ENCODE peak calls at places on chromosomes 13 and 19, in eight cellular contexts. B is CD8-positive, alpha-beta T cell; A is keratinocyte; R is A549; V is psoas muscle; G is sigmoid colon; T is tibial artery; H is cardiac muscle cell. Z is an unnamed sample. For H3K4me1, the result is how much of the 10 kb centered on the place peaks cover.

GRCh38 chr13:45335397-45336024 is 5.5 kb downstream of the TPT1 start:
- DNase-seq in B (no peak), A (no peak), R (no peak), V (no peak), G (no peak), T (no peak), H (no peak), Z (no peak)

GRCh38 chr13:51235756-51236564 is 13.8 kb downstream of the FAM124A start:
- DNase-seq in B (no peak), A (no peak), R (no peak), V (no peak), G (no peak), T (no peak), H (no peak), Z (no peak)

GRCh38 chr19:8126511-8126910 is 22.9 kb downstream of the FBN3 start:
- DNase-seq in B (no peak), A (no peak), R (no peak), V (no peak), G (no peak), T (no peak), H (no peak), Z (no peak)

GRCh38 chr19:27392027-27392632 is 1820.8 kb downstream of the UQCRFS1 start:
- DNase-seq in B (no peak), A (no peak), R (no peak), V (peak), G (no peak), T (peak), H (no peak), Z (no peak)

GRCh38 chr13:76969488-76970365 is 21.4 kb downstream of the ACOD1 start:
- DNase-seq in B (no peak), A (peak), R (no peak), V (no peak), G (no peak), T (no peak), H (no peak), Z (no peak)

GRCh38 chr13:52447815-52448552 is 2.5 kb downstream of the VPS36 start:
- DNase-seq in B (no peak), A (no peak), R (no peak), V (no peak), G (no peak), T (no peak), H (no peak), Z (no peak)

GRCh38 chr13:91813255-91813654 is 414.8 kb downstream of the GPC5 start:
- DNase-seq in B (no peak), A (no peak), R (no peak), V (no peak), G (peak), T (no peak), H (peak), Z (peak)

GRCh38 chr13:31035162-31035951 is 102.9 kb downstream of the TEX26 start:
- DNase-seq in B (no peak), A (no peak), R (no peak), V (no peak), G (no peak), T (no peak), H (no peak), Z (no peak)

GRCh38 chr13:28376604-28377003 is 118.3 kb downstream of the FLT1 start:
- DNase-seq in B (no peak), A (no peak), R (no peak), V (no peak), G (no peak), T (no peak), H (peak), Z (no peak)

GRCh38 chr13:102869948-102870676 is 24.3 kb downstream of the ERCC5 start:
- DNase-seq in B (no peak), A (no peak), R (no peak), V (no peak), G (no peak), T (no peak), H (no peak), Z (no peak)

GRCh38 chr19:45589768-45590167 is 5.2 kb upstream of the OPA3 start:
- DNase-seq in B (no peak), A (no peak), R (no peak), V (no peak), G (no peak), T (no peak), H (no peak), Z (no peak)

GRCh38 chr13:43874512-43875092 is 4.9 kb downstream of the CCDC122 start:
- DNase-seq in B (no peak), A (no peak), R (no peak), V (no peak), G (no peak), T (no peak), H (peak), Z (peak)

GRCh38 chr19:8453616-8454015 is 8.8 kb downstream of the HNRNPM start:
- DNase-seq in B (no peak), A (no peak), R (no peak), V (no peak), G (peak), T (no peak), H (no peak), Z (no peak)

GRCh38 chr19:28465317-28466086 is 747.4 kb downstream of the UQCRFS1 start:
- DNase-seq in B (no peak), A (no peak), R (no peak), V (no peak), G (peak), T (no peak), H (no peak), Z (no peak)

GRCh38 chr13:99996177-99996705 is 14.7 kb downstream of the ZIC2 start:
- DNase-seq in B (no peak), A (no peak), R (no peak), V (no peak), G (no peak), T (no peak), H (no peak), Z (no peak)

GRCh38 chr19:7970716-7971448 is 27.4 kb upstream of the TIMM44 start:
- DNase-seq in B (peak), A (no peak), R (peak), V (no peak), G (no peak), T (no peak), H (peak), Z (peak)

GRCh38 chr13:52760078-52760477 is 20.5 kb upstream of the CNMD start:
- DNase-seq in B (no peak), A (no peak), R (no peak), V (no peak), G (no peak), T (no peak), H (no peak), Z (no peak)

GRCh38 chr19:10602330-10603083 is 15.4 kb upstream of the AP1M2 start:
- DNase-seq in B (peak), A (no peak), R (peak), V (peak), G (peak), T (peak), H (peak), Z (peak)

GRCh38 chr19:49613374-49613773 is 22.4 kb downstream of the PRR12 start:
- DNase-seq in B (no peak), A (no peak), R (peak), V (no peak), G (no peak), T (no peak), H (no peak), Z (no peak)

GRCh38 chr13:110902370-110902769 is 12.5 kb downstream of the ANKRD10 start:
- DNase-seq in B (no peak), A (no peak), R (no peak), V (no peak), G (no peak), T (no peak), H (no peak), Z (no peak)

GRCh38 chr13:49084961-49085360 is 109.2 kb downstream of the FNDC3A start:
- DNase-seq in B (no peak), A (peak), R (no peak), V (no peak), G (no peak), T (no peak), H (no peak), Z (no peak)

GRCh38 chr13:36207672-36208071 is 6.7 kb downstream of the SOHLH2 start:
- DNase-seq in B (no peak), A (no peak), R (no peak), V (no peak), G (no peak), T (no peak), H (no peak), Z (peak)

GRCh38 chr19:39157275-39157996 is 31.9 kb downstream of the PAK4 start:
- DNase-seq in B (no peak), A (no peak), R (no peak), V (no peak), G (no peak), T (no peak), H (no peak), Z (no peak)

GRCh38 chr19:39155114-39155700 is 29.6 kb downstream of the PAK4 start:
- DNase-seq in B (no peak), A (no peak), R (no peak), V (no peak), G (no peak), T (no peak), H (no peak), Z (no peak)

GRCh38 chr19:39156891-39157230 is 31.3 kb downstream of the PAK4 start:
- DNase-seq in B (no peak), A (no peak), R (no peak), V (no peak), G (no peak), T (no peak), H (no peak), Z (no peak)

GRCh38 chr19:39155741-39156140 is 30.2 kb downstream of the PAK4 start:
- DNase-seq in B (no peak), A (no peak), R (no peak), V (no peak), G (no peak), T (no peak), H (no peak), Z (no peak)

DNA sequence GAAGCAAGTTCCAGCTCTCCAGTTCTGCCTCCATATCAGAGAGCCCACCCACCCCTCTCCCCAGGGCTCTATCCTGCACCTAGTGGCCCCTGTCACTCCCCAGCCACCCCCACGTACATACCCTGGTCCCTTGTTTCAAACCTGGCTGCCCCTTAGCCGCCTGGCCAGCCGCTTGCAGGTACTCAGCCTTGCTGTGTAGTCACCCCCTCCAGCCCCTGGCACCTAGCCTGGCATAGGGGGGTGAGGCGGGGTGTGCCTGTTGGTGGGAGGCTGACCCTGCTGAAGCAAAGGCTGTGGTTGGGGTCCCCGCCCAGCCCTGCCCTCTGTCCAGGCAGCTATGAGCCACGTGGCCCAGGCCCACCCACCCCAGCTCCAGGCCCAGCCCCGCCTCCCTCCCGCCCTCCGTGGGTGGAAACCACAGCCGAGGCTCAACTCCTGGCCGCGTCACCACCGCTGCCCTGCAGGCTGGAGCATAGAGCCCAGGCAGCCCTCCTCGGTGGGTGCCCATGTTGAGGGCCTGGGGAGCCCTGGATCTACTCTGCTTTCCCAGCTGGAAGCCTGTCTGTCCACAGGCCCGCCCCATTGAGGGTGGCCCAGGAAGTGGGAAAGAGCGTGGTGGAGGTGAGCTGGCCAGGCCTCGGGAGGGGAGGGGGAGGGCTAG is 30.8 kb downstream of the PAK4 start:
- DNase-seq in B (no peak), A (no peak), R (no peak), V (no peak), G (no peak), T (no peak), H (no peak), Z (no peak)
- H3K4me1 ChIP-seq in B (under half), A (under half), R (under half), V (under half), G (under half), T (under half), H (under half), Z (under half)

DNA sequence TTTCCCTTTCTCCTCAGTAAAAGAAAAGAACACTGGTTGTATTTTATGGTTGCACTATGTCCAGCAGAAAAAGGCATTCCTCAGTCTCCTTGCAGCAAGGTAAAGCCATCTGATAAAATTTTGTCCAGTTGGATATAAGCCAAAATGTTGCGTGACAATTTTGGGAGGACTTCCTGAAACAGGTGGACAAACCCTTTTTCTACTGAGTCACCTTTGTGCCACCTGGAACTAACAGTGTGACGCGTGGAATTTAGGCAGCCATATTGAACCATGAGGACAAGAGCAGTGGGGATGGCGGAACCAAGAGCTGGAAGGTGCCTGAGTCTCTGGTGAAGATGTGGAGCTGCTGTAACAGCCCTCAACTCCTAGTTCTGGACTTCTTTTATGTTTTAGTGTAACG is 8.2 kb downstream of the CADM4 start:
- DNase-seq in B (no peak), A (no peak), R (no peak), V (no peak), G (no peak), T (no peak), H (no peak), Z (no peak)
- H3K4me3 ChIP-seq in B (no peak), A (no peak), R (no peak), V (no peak), G (no peak), T (no peak), H (no peak), Z (no peak)

DNA sequence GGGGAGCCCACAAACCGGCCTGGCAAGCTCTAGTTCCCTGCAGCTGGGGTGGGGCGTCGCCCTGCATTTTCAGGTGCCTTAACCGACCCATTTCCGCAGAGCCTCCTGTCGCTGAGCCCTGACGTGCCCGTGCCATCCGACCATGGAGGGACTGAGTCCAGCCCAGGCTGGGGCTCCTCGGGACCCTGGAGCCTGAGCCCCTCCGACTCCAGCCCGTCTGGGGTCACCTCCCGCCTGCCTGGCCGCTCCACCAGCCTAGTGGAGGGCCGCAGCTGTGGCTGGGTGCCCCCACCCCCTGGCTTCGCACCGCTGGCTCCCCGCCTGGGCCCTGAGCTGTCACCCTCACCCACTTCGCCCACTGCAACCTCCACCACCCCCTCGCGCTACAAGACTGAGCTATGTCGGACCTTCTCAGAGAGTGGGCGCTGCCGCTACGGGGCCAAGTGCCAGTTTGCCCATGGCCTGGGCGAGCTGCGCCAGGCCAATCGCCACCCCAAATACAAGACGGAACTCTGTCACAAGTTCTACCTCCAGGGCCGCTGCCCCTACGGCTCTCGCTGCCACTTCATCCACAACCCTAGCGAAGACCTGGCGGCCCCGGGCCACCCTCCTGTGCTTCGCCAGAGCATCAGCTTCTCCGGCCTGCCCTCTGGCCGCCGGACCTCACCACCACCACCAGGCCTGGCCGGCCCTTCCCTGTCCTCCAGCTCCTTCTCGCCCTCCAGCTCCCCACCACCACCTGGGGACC is 1.2 kb downstream of the ZFP36 start:
- DNase-seq in B (peak), A (no peak), R (peak), V (peak), G (peak), T (no peak), H (no peak), Z (no peak)
- H3K4me1 ChIP-seq in B (under half), A (under half), R (half or more), V (under half), G (under half), T (under half), H (under half), Z (under half)

GRCh38 chr13:86729206-86729605 is 930.0 kb upstream of the SLITRK6 start:
- DNase-seq in B (no peak), A (no peak), R (no peak), V (no peak), G (no peak), T (no peak), H (no peak), Z (no peak)
- H3K4me3 ChIP-seq in B (no peak), A (no peak), R (no peak), V (no peak), G (no peak), T (no peak), H (no peak), Z (no peak)

GRCh38 chr19:29884466-29884865 is 57.6 kb upstream of the URI1 start:
- DNase-seq in B (no peak), A (no peak), R (no peak), V (no peak), G (peak), T (no peak), H (no peak), Z (no peak)
- H3K4me1 ChIP-seq in B (under half), A (under half), R (under half), V (under half), G (under half), T (under half), H (under half), Z (under half)

GRCh38 chr19:18000981-18001836 is 6.8 kb upstream of the ARRDC2 start:
- DNase-seq in B (peak), A (no peak), R (peak), V (peak), G (peak), T (peak), H (peak), Z (peak)

GRCh38 chr19:17998827-17999150 is 9.2 kb upstream of the ARRDC2 start:
- DNase-seq in B (no peak), A (no peak), R (no peak), V (no peak), G (no peak), T (peak), H (no peak), Z (no peak)

GRCh38 chr19:18000480-18000980 is 7.4 kb upstream of the ARRDC2 start:
- DNase-seq in B (no peak), A (no peak), R (no peak), V (no peak), G (no peak), T (no peak), H (no peak), Z (no peak)

GRCh38 chr19:17997969-17998826 is 9.8 kb upstream of the ARRDC2 start:
- DNase-seq in B (no peak), A (no peak), R (peak), V (no peak), G (no peak), T (peak), H (no peak), Z (no peak)

GRCh38 chr19:17999685-18000479 is 8.1 kb upstream of the ARRDC2 start:
- DNase-seq in B (no peak), A (no peak), R (no peak), V (no peak), G (no peak), T (peak), H (no peak), Z (no peak)
- H3K4me3 ChIP-seq in B (peak), A (no peak), R (peak), V (no peak), G (no peak), T (peak), H (no peak), Z (no peak)

DNA sequence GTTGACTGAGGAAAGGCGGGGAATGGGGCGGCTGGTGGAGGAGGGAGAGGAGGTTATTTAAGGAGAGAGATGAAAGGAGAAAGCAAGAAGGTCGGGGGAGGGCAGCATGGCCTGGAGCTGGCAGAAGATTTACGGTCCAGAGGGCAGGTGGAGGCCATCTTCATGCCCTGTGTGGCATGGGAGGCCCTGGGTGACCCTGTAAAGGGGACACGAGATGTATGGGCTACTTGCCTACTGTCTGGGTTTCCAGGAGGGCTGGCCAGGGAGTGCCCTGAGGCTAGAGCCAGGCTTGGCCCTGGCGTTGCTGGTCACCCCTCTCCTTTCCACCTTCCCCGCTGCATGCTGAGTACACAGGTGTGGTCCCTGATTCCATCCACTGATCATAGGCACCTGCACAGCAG is 6.1 kb downstream of the WTIP start:
- DNase-seq in B (no peak), A (no peak), R (no peak), V (no peak), G (peak), T (peak), H (no peak), Z (no peak)
- H3K4me1 ChIP-seq in B (under half), A (under half), R (under half), V (under half), G (under half), T (half or more), H (under half), Z (under half)

GRCh38 chr13:60655268-60655667 is 258.2 kb downstream of the TDRD3 start:
- DNase-seq in B (no peak), A (no peak), R (no peak), V (no peak), G (no peak), T (no peak), H (no peak), Z (no peak)
- H3K4me3 ChIP-seq in B (no peak), A (no peak), R (no peak), V (no peak), G (no peak), T (no peak), H (no peak), Z (no peak)

DNA sequence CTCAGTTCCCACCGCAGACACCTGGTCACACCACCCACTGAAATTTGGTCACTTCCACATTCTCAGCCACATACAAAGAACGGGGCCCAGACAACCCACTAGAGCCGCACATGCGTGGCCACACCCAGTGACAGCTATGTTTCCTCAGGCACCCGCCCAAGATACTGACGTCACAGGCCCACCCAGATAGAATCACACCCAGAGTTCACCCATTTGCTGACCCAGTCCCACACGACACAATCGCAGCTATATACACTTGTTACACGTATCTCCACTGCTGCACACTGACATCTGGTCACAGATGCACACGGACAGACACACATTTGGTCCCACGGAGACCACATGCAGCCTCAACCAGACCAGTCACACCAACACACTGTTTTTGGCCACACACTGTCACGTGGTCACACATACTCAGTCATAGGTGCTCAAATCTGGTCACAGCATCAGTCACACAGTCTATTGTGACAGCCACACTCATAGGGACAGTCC is 2.9 kb downstream of the NUMBL start:
- DNase-seq in B (no peak), A (no peak), R (peak), V (peak), G (peak), T (peak), H (no peak), Z (no peak)
- H3K4me1 ChIP-seq in B (under half), A (under half), R (under half), V (under half), G (under half), T (under half), H (under half), Z (under half)

DNA sequence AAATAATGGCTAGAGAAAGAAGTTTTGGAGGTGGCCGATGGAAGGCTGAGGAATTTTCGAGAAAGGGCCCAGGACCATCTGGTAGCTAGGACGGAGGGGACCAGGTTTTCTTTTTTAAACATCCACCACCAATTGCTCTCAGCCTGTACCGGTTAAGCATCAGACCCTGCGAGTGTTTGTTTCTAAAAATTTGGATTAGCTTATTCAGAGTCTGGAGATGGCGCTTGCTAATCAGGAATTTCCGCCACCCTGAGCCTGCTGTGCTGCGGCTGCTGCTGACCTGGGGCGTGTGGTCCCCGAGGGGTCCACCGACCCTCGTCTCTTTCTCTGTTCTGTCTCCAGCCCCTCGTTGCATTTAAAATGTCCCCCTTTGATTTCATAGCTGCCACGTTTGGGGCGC is 2.0 kb downstream of the UHRF1 start:
- DNase-seq in B (no peak), A (no peak), R (no peak), V (no peak), G (no peak), T (no peak), H (no peak), Z (no peak)
- H3K4me3 ChIP-seq in B (peak), A (peak), R (peak), V (peak), G (no peak), T (peak), H (no peak), Z (peak)